ENCODE peak calls at places on chromosomes 16 and 17, in eight cellular contexts. D is AG08396, G is renal cortical epithelial cell, H is ACHN, N is NCI-H1417, B is AG04449, Y is NT2/D1, E is NCI-H1092 treated with DMSO at 0.1 percent for 48 hours. X is an unnamed sample.

GRCh38 chr17:40517981-40518380 is 16.6 kb upstream of the TNS4 start:
- DNase-seq in D (no peak), G (no peak), H (no peak), N (no peak), B (no peak), Y (no peak), E (no peak), X (no peak)

GRCh38 chr17:56136316-56136715 is 17.0 kb upstream of the ANKFN1 start:
- DNase-seq in D (no peak), G (no peak), H (no peak), N (no peak), B (no peak), Y (no peak), E (no peak), X (no peak)

GRCh38 chr17:78924481-78925151 is 571 bp downstream of the TIMP2 start:
- DNase-seq in D (peak), G (no peak), H (peak), N (peak), B (no peak), Y (no peak), E (no peak), X (peak)

GRCh38 chr17:69066482-69066881 is 5.8 kb upstream of the ABCA9 start:
- DNase-seq in D (no peak), G (no peak), H (no peak), N (no peak), B (no peak), Y (no peak), E (no peak), X (no peak)

GRCh38 chr17:1422907-1423306 is 22.9 kb upstream of the YWHAE start:
- DNase-seq in D (peak), G (peak), H (peak), N (no peak), B (peak), Y (no peak), E (no peak), X (no peak)

GRCh38 chr16:11635679-11636171 is 32.5 kb upstream of the SNN start:
- DNase-seq in D (no peak), G (no peak), H (no peak), N (no peak), B (no peak), Y (no peak), E (no peak), X (no peak)

GRCh38 chr16:67668495-67669157 is 2.0 kb downstream of the C16orf86 start:
- DNase-seq in D (no peak), G (no peak), H (no peak), N (no peak), B (no peak), Y (no peak), E (no peak), X (no peak)

GRCh38 chr16:85437161-85438052 is 175.7 kb upstream of the GSE1 start:
- DNase-seq in D (no peak), G (no peak), H (no peak), N (peak), B (no peak), Y (peak), E (peak), X (peak)

GRCh38 chr17:76268015-76268749 is 3.0 kb downstream of the UBALD2 start:
- DNase-seq in D (peak), G (peak), H (no peak), N (peak), B (no peak), Y (no peak), E (no peak), X (peak)

GRCh38 chr17:58331815-58332719 is 3.5 kb upstream of the TSPOAP1 start:
- DNase-seq in D (no peak), G (no peak), H (no peak), N (no peak), B (no peak), Y (no peak), E (no peak), X (peak)

GRCh38 chr17:57114085-57114673 is 29.1 kb downstream of the AKAP1 start:
- DNase-seq in D (peak), G (no peak), H (peak), N (peak), B (no peak), Y (peak), E (peak), X (peak)

GRCh38 chr17:10673318-10673717 is 16.2 kb upstream of the MYH3 start:
- DNase-seq in D (no peak), G (no peak), H (no peak), N (no peak), B (no peak), Y (no peak), E (no peak), X (no peak)

GRCh38 chr17:80608326-80608725 is 63.7 kb downstream of the RPTOR start:
- DNase-seq in D (no peak), G (no peak), H (no peak), N (no peak), B (no peak), Y (no peak), E (no peak), X (no peak)

GRCh38 chr16:17970816-17971291 is 365.7 kb downstream of the NPIPA8 start:
- DNase-seq in D (no peak), G (no peak), H (no peak), N (no peak), B (no peak), Y (no peak), E (no peak), X (peak)

GRCh38 chr16:9260665-9261064 is 169.2 kb downstream of the HAPSTR1 start:
- DNase-seq in D (no peak), G (no peak), H (no peak), N (no peak), B (no peak), Y (no peak), E (peak), X (peak)

GRCh38 chr17:77959926-77960521 is 1.5 kb downstream of the TNRC6C start:
- DNase-seq in D (no peak), G (peak), H (no peak), N (peak), B (no peak), Y (no peak), E (peak), X (peak)

GRCh38 chr17:39271546-39271945 is 45.8 kb upstream of the STAC2 start:
- DNase-seq in D (peak), G (no peak), H (no peak), N (no peak), B (peak), Y (no peak), E (no peak), X (peak)

GRCh38 chr17:74763565-74764387 is 12.4 kb downstream of the NAT9 start:
- DNase-seq in D (no peak), G (no peak), H (no peak), N (no peak), B (no peak), Y (no peak), E (no peak), X (no peak)

GRCh38 chr17:44900894-44901293 is 1.6 kb upstream of the EFTUD2 start:
- DNase-seq in D (peak), G (peak), H (peak), N (no peak), B (no peak), Y (no peak), E (no peak), X (peak)

GRCh38 chr16:57190136-57190535 is 4.0 kb downstream of the RSPRY1 start:
- DNase-seq in D (no peak), G (no peak), H (no peak), N (no peak), B (no peak), Y (no peak), E (no peak), X (no peak)

GRCh38 chr17:149897-150575 is 12.7 kb downstream of the SCGB1C2 start:
- DNase-seq in D (no peak), G (no peak), H (no peak), N (no peak), B (no peak), Y (no peak), E (no peak), X (no peak)

GRCh38 chr17:44084921-44085320 is 14.4 kb downstream of the G6PC3 start:
- DNase-seq in D (no peak), G (no peak), H (no peak), N (no peak), B (no peak), Y (no peak), E (no peak), X (no peak)

GRCh38 chr17:14197582-14197981 is 39.1 kb downstream of the CDRT15 start:
- DNase-seq in D (no peak), G (no peak), H (no peak), N (no peak), B (no peak), Y (no peak), E (no peak), X (no peak)

GRCh38 chr17:57946798-57947358 is 8.3 kb downstream of the CUEDC1 start:
- DNase-seq in D (peak), G (peak), H (peak), N (peak), B (no peak), Y (no peak), E (no peak), X (peak)

GRCh38 chr17:57372156-57372555 is 115.8 kb downstream of the MSI2 start:
- DNase-seq in D (no peak), G (peak), H (peak), N (no peak), B (no peak), Y (no peak), E (no peak), X (no peak)

GRCh38 chr16:73669535-73670274 is 621.8 kb upstream of the ZFHX3 start:
- DNase-seq in D (no peak), G (no peak), H (no peak), N (peak), B (no peak), Y (no peak), E (no peak), X (peak)

GRCh38 chr17:38571833-38572274 is 33.9 kb downstream of the SRCIN1 start:
- DNase-seq in D (no peak), G (no peak), H (no peak), N (no peak), B (no peak), Y (no peak), E (peak), X (peak)

X was measured in NCI-H69.